ENCODE peak calls at places on chromosomes 7 and 10, in nine cellular contexts. X is lung; J is H54; P is neural progenitor cell; B is GM03348; N is ureter; T is DMS153; V is CD8-positive, alpha-beta memory T cell; L is NCI-H774. R is an unnamed sample.
A peak's percentile ranks its signal among the peaks of the same experiment; 100 is the strongest.

GRCh38 chr7:21966271-21966670 is 20.6 kb upstream of the CDCA7L start:
- DNase-seq in P (no peak), V (no peak), N (no peak), X (no peak), T (no peak), J (no peak), L (no peak), B (no peak), R (no peak)

GRCh38 chr7:25262586-25262985 is 34.3 kb upstream of the NPVF start:
- DNase-seq in T (no peak), V (no peak), P (no peak), J (peak; percentile 31), B (peak; percentile 15), N (no peak), X (no peak), L (no peak), R (no peak)

GRCh38 chr7:516216-516605 is 3.4 kb downstream of the PDGFA start:
- DNase-seq in J (no peak), L (no peak), N (no peak), T (no peak), B (no peak), X (no peak), P (peak; percentile 51), V (no peak), R (no peak)

GRCh38 chr10:118939216-118940007 is 90.1 kb upstream of the NANOS1 start:
- DNase-seq in J (no peak), L (no peak), T (no peak), N (no peak), P (no peak), V (no peak), B (no peak), X (peak; percentile 10), R (no peak)

GRCh38 chr10:79407811-79408795 is 37.3 kb downstream of the ZCCHC24 start:
- DNase-seq in P (no peak), N (peak; percentile 72), V (no peak), L (no peak), T (no peak), J (no peak), B (peak; percentile 83), X (no peak), R (no peak)

GRCh38 chr10:69800109-69800508 is 1.6 kb upstream of the COL13A1 start:
- DNase-seq in J (peak; percentile 77), B (peak; percentile 81), N (no peak), L (no peak), T (no peak), X (peak; percentile 43), P (peak; percentile 84), V (no peak), R (no peak)

GRCh38 chr7:143172354-143172753 is 10.9 kb upstream of the TAS2R39 start:
- DNase-seq in J (no peak), B (peak; percentile 15), P (no peak), X (peak; percentile 72), V (no peak), L (peak; percentile 14), N (peak; percentile 64), T (peak; percentile 19), R (peak; percentile 55)

GRCh38 chr7:128259131-128260056 is 18.3 kb downstream of the LEP start:
- DNase-seq in T (no peak), V (no peak), X (peak; percentile 56), J (no peak), N (peak; percentile 81), B (no peak), P (no peak), L (no peak), R (no peak)

GRCh38 chr10:115092555-115093285 is 445 bp upstream of the ATRNL1 start:
- DNase-seq in L (no peak), N (peak; percentile 47), T (no peak), P (peak; percentile 80), V (peak; percentile 20), X (no peak), B (peak; percentile 44), J (no peak), R (no peak)

GRCh38 chr7:88344956-88345832 is 38.5 kb upstream of the STEAP4 start:
- DNase-seq in X (peak; percentile 41), P (peak; percentile 82), V (no peak), N (no peak), T (no peak), L (no peak), J (no peak), B (peak; percentile 42), R (peak; percentile 21)

GRCh38 chr10:106189254-106189653 is 975.3 kb downstream of the SORCS1 start:
- DNase-seq in P (peak; percentile 66), J (no peak), V (no peak), X (no peak), T (no peak), B (peak; percentile 16), N (no peak), L (no peak), R (peak; percentile 27)

GRCh38 chr10:101818958-101819633 is 852 bp upstream of the OGA start:
- DNase-seq in L (no peak), V (no peak), X (no peak), J (no peak), N (no peak), B (no peak), T (peak; percentile 56), P (peak; percentile 65), R (no peak)

GRCh38 chr10:113788604-113789083 is 37.2 kb downstream of the PLEKHS1 start:
- DNase-seq in N (no peak), T (peak; percentile 8), L (no peak), X (peak; percentile 32), B (peak; percentile 86), P (no peak), V (no peak), J (peak; percentile 27), R (no peak)

GRCh38 chr7:145082366-145083240 is 246.8 kb upstream of the TPK1 start:
- DNase-seq in N (no peak), J (no peak), P (no peak), B (no peak), V (no peak), T (peak; percentile 89), X (no peak), L (no peak), R (no peak)

GRCh38 chr10:103057980-103058568 is 135.0 kb downstream of the NT5C2 start:
- DNase-seq in B (no peak), J (no peak), P (no peak), T (no peak), V (no peak), X (no peak), N (no peak), L (no peak), R (no peak)

GRCh38 chr10:110296966-110297365 is 7.8 kb downstream of the SMNDC1 start:
- DNase-seq in V (no peak), B (no peak), N (no peak), L (no peak), P (no peak), T (no peak), J (no peak), X (no peak), R (no peak)

GRCh38 chr7:13524076-13524475 is 465.4 kb downstream of the ETV1 start:
- DNase-seq in P (no peak), N (no peak), X (no peak), L (no peak), J (no peak), V (no peak), T (no peak), B (no peak), R (no peak)

GRCh38 chr10:48577158-48577557 is 27.7 kb downstream of the ARHGAP22 start:
- DNase-seq in J (no peak), P (no peak), V (no peak), X (no peak), L (no peak), T (no peak), B (no peak), N (no peak), R (no peak)

GRCh38 chr10:132229834-132230556 is 43.2 kb downstream of the DPYSL4 start:
- DNase-seq in T (peak; percentile 69), P (no peak), L (no peak), J (no peak), N (no peak), V (peak; percentile 9), X (no peak), B (peak; percentile 81), R (no peak)

GRCh38 chr7:156759143-156759542 is 118.6 kb downstream of the RNF32 start:
- DNase-seq in V (no peak), L (no peak), X (no peak), P (no peak), B (no peak), T (no peak), J (no peak), N (no peak), R (no peak)

GRCh38 chr10:63114031-63114814 is 18.9 kb upstream of the NRBF2 start:
- DNase-seq in P (no peak), T (no peak), V (no peak), N (peak; percentile 70), X (peak; percentile 77), L (no peak), B (peak; percentile 76), J (no peak), R (no peak)

GRCh38 chr10:116006508-116006907 is 266.5 kb downstream of the GFRA1 start:
- DNase-seq in N (no peak), L (no peak), X (no peak), V (no peak), P (no peak), J (no peak), T (no peak), B (no peak), R (no peak)

GRCh38 chr7:127895814-127896280 is 135.4 kb downstream of the LRRC4 start:
- DNase-seq in L (no peak), B (no peak), T (no peak), N (no peak), V (no peak), J (no peak), P (no peak), X (no peak), R (no peak)

GRCh38 chr7:44309271-44310091 is 15.9 kb downstream of the CAMK2B start:
- DNase-seq in N (peak; percentile 53), L (peak; percentile 45), J (no peak), P (peak; percentile 88), B (peak; percentile 91), V (no peak), T (peak; percentile 52), X (peak; percentile 30), R (no peak)

GRCh38 chr7:75756340-75757297 is 15.4 kb downstream of the CCL26 start:
- DNase-seq in T (peak; percentile 9), N (no peak), L (peak; percentile 13), B (peak; percentile 58), V (no peak), X (no peak), P (peak; percentile 31), J (no peak), R (peak; percentile 7)

GRCh38 chr7:91436655-91437054 is 172.4 kb downstream of the FZD1 start:
- DNase-seq in J (no peak), V (no peak), T (peak; percentile 87), B (no peak), N (no peak), P (no peak), L (no peak), X (no peak), R (peak; percentile 92)

GRCh38 chr7:147096629-147097028 is 980.0 kb downstream of the CNTNAP2 start:
- DNase-seq in X (no peak), J (no peak), L (no peak), V (no peak), T (no peak), B (no peak), N (no peak), P (no peak), R (no peak)

GRCh38 chr10:30988831-30989458 is 42.7 kb downstream of the ZNF438 start:
- DNase-seq in N (no peak), L (no peak), P (no peak), J (no peak), X (no peak), V (no peak), T (no peak), B (no peak), R (no peak)

GRCh38 chr10:31958849-31959248 is 30.2 kb upstream of the ARHGAP12 start:
- DNase-seq in J (no peak), V (no peak), T (no peak), N (no peak), L (no peak), X (no peak), P (no peak), B (no peak), R (no peak)

GRCh38 chr10:75428434-75429158 is 2.8 kb upstream of the LRMDA start:
- DNase-seq in P (no peak), L (no peak), V (no peak), T (no peak), J (peak; percentile 94), X (no peak), N (no peak), B (no peak), R (no peak)

GRCh38 chr7:1407883-1408282 is 51.4 kb downstream of the MICALL2 start:
- DNase-seq in J (no peak), L (no peak), T (no peak), B (no peak), X (no peak), N (no peak), V (no peak), P (no peak), R (no peak)

R was measured in SHP77 treated with DMSO at 0.1 percent for 48 hours.